ENCODE peak calls at places on chromosomes 2 and 18, in ten cellular contexts. One of them, this sample, is unnamed.

GRCh38 chr18:72543362-72544055 is 633 bp downstream of the CBLN2 start:
- DNase-seq in gastrocnemius medialis: no peak
- DNase-seq in posterior cingulate gyrus: peak
- DNase-seq in AG10803: no peak
- DNase-seq in ELR: no peak
- DNase-seq in GM19239: no peak
- DNase-seq in dorsolateral prefrontal cortex: no peak
- DNase-seq in CD8-positive, alpha-beta T cell: no peak
- DNase-seq in left ventricle myocardium inferior: no peak
- DNase-seq in cerebellar cortex: no peak
- DNase-seq in this sample: no peak

GRCh38 chr2:33022989-33023731 is 76.4 kb downstream of the LTBP1 start:
- DNase-seq in gastrocnemius medialis: no peak
- DNase-seq in GM19239: no peak
- DNase-seq in posterior cingulate gyrus: no peak
- DNase-seq in left ventricle myocardium inferior: no peak
- DNase-seq in CD8-positive, alpha-beta T cell: no peak
- DNase-seq in dorsolateral prefrontal cortex: no peak
- DNase-seq in cerebellar cortex: no peak
- DNase-seq in ELR: peak
- DNase-seq in AG10803: peak
- DNase-seq in this sample: no peak

GRCh38 chr2:129180124-129180716 is 799.2 kb upstream of the RAB6C start:
- DNase-seq in cerebellar cortex: no peak
- DNase-seq in GM19239: no peak
- DNase-seq in dorsolateral prefrontal cortex: no peak
- DNase-seq in gastrocnemius medialis: no peak
- DNase-seq in posterior cingulate gyrus: no peak
- DNase-seq in AG10803: no peak
- DNase-seq in CD8-positive, alpha-beta T cell: no peak
- DNase-seq in left ventricle myocardium inferior: no peak
- DNase-seq in ELR: no peak
- DNase-seq in this sample: no peak

GRCh38 chr18:24003903-24004640 is 10.5 kb upstream of the TTC39C start:
- DNase-seq in gastrocnemius medialis: no peak
- DNase-seq in ELR: no peak
- DNase-seq in AG10803: no peak
- DNase-seq in dorsolateral prefrontal cortex: no peak
- DNase-seq in cerebellar cortex: no peak
- DNase-seq in left ventricle myocardium inferior: no peak
- DNase-seq in posterior cingulate gyrus: no peak
- DNase-seq in GM19239: no peak
- DNase-seq in CD8-positive, alpha-beta T cell: no peak
- DNase-seq in this sample: no peak

GRCh38 chr2:135169900-135170753 is 118.0 kb downstream of the RAB3GAP1 start:
- DNase-seq in dorsolateral prefrontal cortex: no peak
- DNase-seq in GM19239: no peak
- DNase-seq in CD8-positive, alpha-beta T cell: no peak
- DNase-seq in ELR: no peak
- DNase-seq in left ventricle myocardium inferior: no peak
- DNase-seq in AG10803: no peak
- DNase-seq in posterior cingulate gyrus: no peak
- DNase-seq in gastrocnemius medialis: no peak
- DNase-seq in cerebellar cortex: no peak
- DNase-seq in this sample: no peak

GRCh38 chr2:11187083-11187619 is 31.9 kb downstream of the SLC66A3 start:
- DNase-seq in left ventricle myocardium inferior: no peak
- DNase-seq in GM19239: no peak
- DNase-seq in AG10803: peak
- DNase-seq in posterior cingulate gyrus: no peak
- DNase-seq in ELR: peak
- DNase-seq in cerebellar cortex: no peak
- DNase-seq in dorsolateral prefrontal cortex: no peak
- DNase-seq in CD8-positive, alpha-beta T cell: no peak
- DNase-seq in gastrocnemius medialis: no peak
- DNase-seq in this sample: no peak

GRCh38 chr2:60553992-60554648 is 666 bp upstream of the BCL11A start:
- DNase-seq in gastrocnemius medialis: no peak
- DNase-seq in GM19239: no peak
- DNase-seq in ELR: peak
- DNase-seq in dorsolateral prefrontal cortex: no peak
- DNase-seq in AG10803: no peak
- DNase-seq in posterior cingulate gyrus: peak
- DNase-seq in left ventricle myocardium inferior: peak
- DNase-seq in cerebellar cortex: no peak
- DNase-seq in CD8-positive, alpha-beta T cell: no peak
- DNase-seq in this sample: peak

GRCh38 chr18:33282709-33283333 is 157.7 kb downstream of the CCDC178 start:
- DNase-seq in posterior cingulate gyrus: peak
- DNase-seq in GM19239: no peak
- DNase-seq in dorsolateral prefrontal cortex: peak
- DNase-seq in CD8-positive, alpha-beta T cell: no peak
- DNase-seq in cerebellar cortex: no peak
- DNase-seq in gastrocnemius medialis: no peak
- DNase-seq in left ventricle myocardium inferior: no peak
- DNase-seq in ELR: no peak
- DNase-seq in AG10803: no peak
- DNase-seq in this sample: no peak

GRCh38 chr2:110993557-110994231 is 127.0 kb upstream of the BCL2L11 start:
- DNase-seq in ELR: no peak
- DNase-seq in posterior cingulate gyrus: no peak
- DNase-seq in gastrocnemius medialis: peak
- DNase-seq in dorsolateral prefrontal cortex: no peak
- DNase-seq in GM19239: no peak
- DNase-seq in CD8-positive, alpha-beta T cell: peak
- DNase-seq in AG10803: no peak
- DNase-seq in left ventricle myocardium inferior: no peak
- DNase-seq in cerebellar cortex: no peak
- DNase-seq in this sample: no peak

GRCh38 chr2:20421336-20421987 is 25.4 kb upstream of the RHOB start:
- DNase-seq in AG10803: no peak
- DNase-seq in CD8-positive, alpha-beta T cell: no peak
- DNase-seq in dorsolateral prefrontal cortex: no peak
- DNase-seq in cerebellar cortex: no peak
- DNase-seq in GM19239: no peak
- DNase-seq in ELR: no peak
- DNase-seq in left ventricle myocardium inferior: no peak
- DNase-seq in gastrocnemius medialis: no peak
- DNase-seq in posterior cingulate gyrus: no peak
- DNase-seq in this sample: no peak

GRCh38 chr2:137644689-137645088 is 319.6 kb upstream of the HNMT start:
- DNase-seq in gastrocnemius medialis: no peak
- DNase-seq in dorsolateral prefrontal cortex: peak
- DNase-seq in cerebellar cortex: no peak
- DNase-seq in ELR: no peak
- DNase-seq in posterior cingulate gyrus: peak
- DNase-seq in AG10803: no peak
- DNase-seq in CD8-positive, alpha-beta T cell: no peak
- DNase-seq in left ventricle myocardium inferior: no peak
- DNase-seq in GM19239: no peak
- DNase-seq in this sample: no peak

GRCh38 chr2:66171530-66171929 is 263.4 kb upstream of the MEIS1 start:
- DNase-seq in left ventricle myocardium inferior: no peak
- DNase-seq in ELR: no peak
- DNase-seq in posterior cingulate gyrus: no peak
- DNase-seq in dorsolateral prefrontal cortex: no peak
- DNase-seq in AG10803: no peak
- DNase-seq in gastrocnemius medialis: no peak
- DNase-seq in cerebellar cortex: no peak
- DNase-seq in GM19239: no peak
- DNase-seq in CD8-positive, alpha-beta T cell: no peak
- DNase-seq in this sample: no peak

GRCh38 chr2:72113847-72114692 is 33.6 kb downstream of the CYP26B1 start:
- DNase-seq in AG10803: no peak
- DNase-seq in CD8-positive, alpha-beta T cell: no peak
- DNase-seq in cerebellar cortex: no peak
- DNase-seq in ELR: no peak
- DNase-seq in gastrocnemius medialis: no peak
- DNase-seq in left ventricle myocardium inferior: no peak
- DNase-seq in GM19239: no peak
- DNase-seq in posterior cingulate gyrus: no peak
- DNase-seq in dorsolateral prefrontal cortex: no peak
- DNase-seq in this sample: no peak

GRCh38 chr2:36376319-36376765 is 20.8 kb downstream of the CRIM1 start:
- DNase-seq in posterior cingulate gyrus: peak
- DNase-seq in CD8-positive, alpha-beta T cell: no peak
- DNase-seq in GM19239: no peak
- DNase-seq in AG10803: no peak
- DNase-seq in gastrocnemius medialis: peak
- DNase-seq in ELR: peak
- DNase-seq in cerebellar cortex: peak
- DNase-seq in left ventricle myocardium inferior: peak
- DNase-seq in dorsolateral prefrontal cortex: no peak
- DNase-seq in this sample: peak

GRCh38 chr2:196380575-196380974 is 209.2 kb upstream of the STK17B start:
- DNase-seq in GM19239: no peak
- DNase-seq in left ventricle myocardium inferior: no peak
- DNase-seq in gastrocnemius medialis: no peak
- DNase-seq in CD8-positive, alpha-beta T cell: no peak
- DNase-seq in posterior cingulate gyrus: no peak
- DNase-seq in cerebellar cortex: peak
- DNase-seq in ELR: no peak
- DNase-seq in AG10803: no peak
- DNase-seq in dorsolateral prefrontal cortex: no peak
- DNase-seq in this sample: no peak

GRCh38 chr2:240123821-240124650 is 12.1 kb downstream of the COPS9 start:
- DNase-seq in cerebellar cortex: no peak
- DNase-seq in CD8-positive, alpha-beta T cell: no peak
- DNase-seq in dorsolateral prefrontal cortex: no peak
- DNase-seq in posterior cingulate gyrus: no peak
- DNase-seq in gastrocnemius medialis: no peak
- DNase-seq in left ventricle myocardium inferior: no peak
- DNase-seq in AG10803: no peak
- DNase-seq in ELR: no peak
- DNase-seq in GM19239: no peak
- DNase-seq in this sample: no peak

GRCh38 chr2:47272031-47272864 is 117.1 kb upstream of the STPG4 start:
- DNase-seq in gastrocnemius medialis: peak
- DNase-seq in GM19239: peak
- DNase-seq in posterior cingulate gyrus: peak
- DNase-seq in ELR: peak
- DNase-seq in left ventricle myocardium inferior: peak
- DNase-seq in cerebellar cortex: no peak
- DNase-seq in dorsolateral prefrontal cortex: peak
- DNase-seq in AG10803: peak
- DNase-seq in CD8-positive, alpha-beta T cell: peak
- DNase-seq in this sample: peak

GRCh38 chr2:23622466-23622865 is 237.5 kb downstream of the KLHL29 start:
- DNase-seq in dorsolateral prefrontal cortex: no peak
- DNase-seq in gastrocnemius medialis: no peak
- DNase-seq in ELR: no peak
- DNase-seq in left ventricle myocardium inferior: no peak
- DNase-seq in CD8-positive, alpha-beta T cell: no peak
- DNase-seq in GM19239: no peak
- DNase-seq in posterior cingulate gyrus: peak
- DNase-seq in cerebellar cortex: no peak
- DNase-seq in AG10803: no peak
- DNase-seq in this sample: no peak

GRCh38 chr2:235612551-235612950 is 118.7 kb downstream of the AGAP1 start:
- DNase-seq in ELR: no peak
- DNase-seq in dorsolateral prefrontal cortex: no peak
- DNase-seq in GM19239: no peak
- DNase-seq in CD8-positive, alpha-beta T cell: no peak
- DNase-seq in posterior cingulate gyrus: no peak
- DNase-seq in gastrocnemius medialis: no peak
- DNase-seq in AG10803: no peak
- DNase-seq in cerebellar cortex: no peak
- DNase-seq in left ventricle myocardium inferior: no peak
- DNase-seq in this sample: no peak

GRCh38 chr18:56479836-56480235 is 158.6 kb downstream of the TXNL1 start:
- DNase-seq in dorsolateral prefrontal cortex: no peak
- DNase-seq in AG10803: peak
- DNase-seq in left ventricle myocardium inferior: no peak
- DNase-seq in posterior cingulate gyrus: no peak
- DNase-seq in ELR: no peak
- DNase-seq in gastrocnemius medialis: no peak
- DNase-seq in CD8-positive, alpha-beta T cell: no peak
- DNase-seq in GM19239: no peak
- DNase-seq in cerebellar cortex: no peak
- DNase-seq in this sample: no peak

GRCh38 chr2:8659092-8659734 is 22.6 kb upstream of the ID2 start:
- DNase-seq in posterior cingulate gyrus: no peak
- DNase-seq in AG10803: no peak
- DNase-seq in GM19239: no peak
- DNase-seq in gastrocnemius medialis: no peak
- DNase-seq in dorsolateral prefrontal cortex: no peak
- DNase-seq in left ventricle myocardium inferior: no peak
- DNase-seq in cerebellar cortex: no peak
- DNase-seq in ELR: no peak
- DNase-seq in CD8-positive, alpha-beta T cell: no peak
- DNase-seq in this sample: no peak

GRCh38 chr2:112674229-112674628 is 28.5 kb downstream of the SLC20A1 start:
- DNase-seq in AG10803: no peak
- DNase-seq in dorsolateral prefrontal cortex: peak
- DNase-seq in cerebellar cortex: no peak
- DNase-seq in GM19239: no peak
- DNase-seq in left ventricle myocardium inferior: peak
- DNase-seq in posterior cingulate gyrus: no peak
- DNase-seq in ELR: no peak
- DNase-seq in CD8-positive, alpha-beta T cell: no peak
- DNase-seq in gastrocnemius medialis: peak
- DNase-seq in this sample: peak

GRCh38 chr2:140759431-140760156 is 1371.2 kb downstream of the LRP1B start:
- DNase-seq in CD8-positive, alpha-beta T cell: no peak
- DNase-seq in cerebellar cortex: no peak
- DNase-seq in AG10803: no peak
- DNase-seq in dorsolateral prefrontal cortex: no peak
- DNase-seq in ELR: no peak
- DNase-seq in posterior cingulate gyrus: no peak
- DNase-seq in left ventricle myocardium inferior: no peak
- DNase-seq in gastrocnemius medialis: no peak
- DNase-seq in GM19239: no peak
- DNase-seq in this sample: no peak

GRCh38 chr2:218829868-218830451 is 1.6 kb downstream of the PRKAG3 start:
- DNase-seq in gastrocnemius medialis: peak
- DNase-seq in ELR: no peak
- DNase-seq in AG10803: peak
- DNase-seq in left ventricle myocardium inferior: peak
- DNase-seq in GM19239: no peak
- DNase-seq in cerebellar cortex: no peak
- DNase-seq in posterior cingulate gyrus: no peak
- DNase-seq in dorsolateral prefrontal cortex: no peak
- DNase-seq in CD8-positive, alpha-beta T cell: no peak
- DNase-seq in this sample: no peak

GRCh38 chr18:55869965-55870585 is 282.1 kb upstream of the TCF4 start:
- DNase-seq in gastrocnemius medialis: peak
- DNase-seq in GM19239: no peak
- DNase-seq in cerebellar cortex: no peak
- DNase-seq in posterior cingulate gyrus: no peak
- DNase-seq in ELR: peak
- DNase-seq in left ventricle myocardium inferior: peak
- DNase-seq in AG10803: peak
- DNase-seq in CD8-positive, alpha-beta T cell: no peak
- DNase-seq in dorsolateral prefrontal cortex: no peak
- DNase-seq in this sample: no peak

GRCh38 chr2:190843874-190844699 is 36.5 kb upstream of the GLS start:
- DNase-seq in GM19239: no peak
- DNase-seq in ELR: peak
- DNase-seq in AG10803: no peak
- DNase-seq in cerebellar cortex: no peak
- DNase-seq in dorsolateral prefrontal cortex: no peak
- DNase-seq in CD8-positive, alpha-beta T cell: no peak
- DNase-seq in gastrocnemius medialis: no peak
- DNase-seq in posterior cingulate gyrus: no peak
- DNase-seq in left ventricle myocardium inferior: no peak
- DNase-seq in this sample: no peak

GRCh38 chr2:239543696-239544095 is 142.9 kb upstream of the HDAC4 start:
- DNase-seq in CD8-positive, alpha-beta T cell: no peak
- DNase-seq in ELR: no peak
- DNase-seq in posterior cingulate gyrus: no peak
- DNase-seq in GM19239: no peak
- DNase-seq in cerebellar cortex: no peak
- DNase-seq in AG10803: no peak
- DNase-seq in gastrocnemius medialis: no peak
- DNase-seq in dorsolateral prefrontal cortex: no peak
- DNase-seq in left ventricle myocardium inferior: no peak
- DNase-seq in this sample: no peak

GRCh38 chr2:42086500-42086953 is 38.7 kb downstream of the PKDCC start:
- DNase-seq in dorsolateral prefrontal cortex: peak
- DNase-seq in left ventricle myocardium inferior: no peak
- DNase-seq in ELR: peak
- DNase-seq in gastrocnemius medialis: no peak
- DNase-seq in CD8-positive, alpha-beta T cell: no peak
- DNase-seq in GM19239: no peak
- DNase-seq in AG10803: peak
- DNase-seq in cerebellar cortex: peak
- DNase-seq in posterior cingulate gyrus: no peak
- DNase-seq in this sample: peak

This sample was measured in adrenal gland.